ENCODE peak calls at places on chromosome 12, in six cellular contexts. R is bronchial epithelial cell; V is CD4-positive, alpha-beta T cell; S is NCI-H1092; F is CD8-positive, alpha-beta memory T cell; G is activated naive CD8-positive, alpha-beta T cell treated with anti-CD3 and anti-CD28 coated beads, Interleukin-2, amount 50 U/mL, for 24 hours. E is an unnamed sample.

GRCh38 chr12:69196302-69197288 is 42.8 kb upstream of the CPSF6 start:
- DNase-seq in F (no peak), S (no peak), G (no peak), V (no peak), R (peak), E (no peak)

GRCh38 chr12:6450869-6451347 is 934 bp upstream of the TAPBPL start:
- DNase-seq in S (no peak), R (no peak), G (peak), V (no peak), F (no peak), E (no peak)

GRCh38 chr12:25131270-25131669 is 63.7 kb downstream of the DNAI7 start:
- DNase-seq in G (no peak), F (no peak), S (no peak), V (no peak), R (peak), E (no peak)

GRCh38 chr12:63867026-63867425 is 22.5 kb downstream of the SRGAP1 start:
- DNase-seq in V (no peak), S (no peak), R (no peak), G (no peak), F (no peak), E (no peak)

GRCh38 chr12:127143020-127143419 is 1124.0 kb upstream of the TMEM132C start:
- DNase-seq in G (no peak), R (no peak), V (no peak), F (no peak), S (no peak), E (no peak)

GRCh38 chr12:6540181-6540877 is 6.0 kb downstream of the GAPDH start:
- DNase-seq in V (peak), G (peak), F (peak), S (peak), R (peak), E (peak)

GRCh38 chr12:6952121-6952859 is 1.1 kb downstream of the PTPN6 start:
- DNase-seq in S (no peak), R (no peak), V (no peak), F (no peak), G (peak), E (no peak)

GRCh38 chr12:132285991-132286681 is 43.3 kb downstream of the GALNT9 start:
- DNase-seq in R (peak), F (no peak), S (no peak), V (no peak), G (no peak), E (no peak)

GRCh38 chr12:95709152-95709551 is 81.4 kb downstream of the NTN4 start:
- DNase-seq in R (no peak), F (no peak), S (no peak), G (no peak), V (no peak), E (no peak)

GRCh38 chr12:109680521-109681030 is 33.0 kb upstream of the FAM222A start:
- DNase-seq in G (no peak), R (no peak), S (no peak), F (no peak), V (no peak), E (no peak)

GRCh38 chr12:110424237-110424636 is 20.7 kb upstream of the ANAPC7 start:
- DNase-seq in V (no peak), F (no peak), S (no peak), R (no peak), G (no peak), E (no peak)

GRCh38 chr12:113186666-113187325 is 1.3 kb downstream of the RITA1 start:
- DNase-seq in G (no peak), R (no peak), S (no peak), V (no peak), F (no peak), E (no peak)

GRCh38 chr12:70920251-70920851 is at the start of gene PTPRR:
- DNase-seq in G (no peak), R (no peak), S (peak), F (no peak), V (no peak), E (no peak)

GRCh38 chr12:122994781-122995502 is 14.5 kb downstream of the ARL6IP4 start:
- DNase-seq in R (no peak), V (no peak), G (no peak), F (no peak), S (no peak), E (no peak)

GRCh38 chr12:93626160-93626559 is 51.0 kb upstream of the CRADD start:
- DNase-seq in R (peak), S (no peak), G (no peak), F (no peak), V (no peak), E (no peak)

GRCh38 chr12:62919827-62920226 is 15.1 kb downstream of the PPM1H start:
- DNase-seq in F (no peak), G (no peak), V (no peak), R (peak), S (peak), E (no peak)

GRCh38 chr12:45232771-45233372 is 17.0 kb downstream of the ANO6 start:
- DNase-seq in F (no peak), S (no peak), G (peak), V (no peak), R (peak), E (no peak)

GRCh38 chr12:6852651-6853354 is 853 bp downstream of the USP5 start:
- DNase-seq in S (no peak), F (peak), V (peak), R (peak), G (peak), E (peak)

GRCh38 chr12:74794522-74794921 is 256.9 kb downstream of the ATXN7L3B start:
- DNase-seq in F (no peak), S (no peak), R (no peak), V (no peak), G (no peak), E (no peak)

GRCh38 chr12:88334271-88334670 is 192.2 kb downstream of the TMTC3 start:
- DNase-seq in G (no peak), V (no peak), F (no peak), R (peak), S (no peak), E (no peak)

GRCh38 chr12:105322070-105322469 is 8.4 kb upstream of the C12orf75 start:
- DNase-seq in G (no peak), S (no peak), R (no peak), V (no peak), F (no peak), E (no peak)

GRCh38 chr12:67263416-67263960 is 5.7 kb upstream of the CAND1 start:
- DNase-seq in G (no peak), R (no peak), V (no peak), F (no peak), S (no peak), E (no peak)

GRCh38 chr12:132206093-132206434 is 61.8 kb downstream of the NOC4L start:
- DNase-seq in S (no peak), V (no peak), G (no peak), F (no peak), R (no peak), E (no peak)

GRCh38 chr12:89932950-89933349 is 224.3 kb upstream of the ATP2B1 start:
- DNase-seq in R (peak), S (no peak), G (no peak), V (no peak), F (no peak), E (no peak)

GRCh38 chr12:5780536-5780935 is 164.5 kb downstream of the ANO2 start:
- DNase-seq in F (no peak), V (no peak), S (no peak), G (no peak), R (no peak), E (no peak)

GRCh38 chr12:31589896-31590729 is 823 bp downstream of the DENND5B start:
- DNase-seq in S (peak), R (peak), F (no peak), G (peak), V (no peak), E (peak)

GRCh38 chr12:67091204-67091603 is 178.0 kb upstream of the CAND1 start:
- DNase-seq in V (no peak), G (no peak), R (peak), F (no peak), S (no peak), E (no peak)

GRCh38 chr12:127063339-127064090 is 1203.5 kb upstream of the TMEM132C start:
- DNase-seq in R (no peak), V (no peak), F (no peak), S (no peak), G (no peak), E (no peak)

GRCh38 chr12:104536841-104537240 is 80.1 kb downstream of the CHST11 start:
- DNase-seq in F (no peak), S (no peak), V (no peak), R (peak), G (no peak), E (no peak)

GRCh38 chr12:46518729-46519128 is 146.2 kb upstream of the SLC38A2 start:
- DNase-seq in S (no peak), F (no peak), R (no peak), G (no peak), V (no peak), E (no peak)

GRCh38 chr12:123744836-123745235 is 17.3 kb upstream of the DNAH10 start:
- DNase-seq in G (no peak), R (no peak), F (no peak), V (no peak), S (no peak), E (no peak)

GRCh38 chr12:49543914-49544815 is 5.3 kb downstream of the KCNH3 start:
- DNase-seq in R (no peak), F (no peak), G (no peak), S (no peak), V (no peak), E (no peak)

GRCh38 chr12:97984456-97984855 is 521.9 kb downstream of the RMST start:
- DNase-seq in S (no peak), R (no peak), G (no peak), V (no peak), F (no peak), E (no peak)

GRCh38 chr12:11847539-11847938 is 198.1 kb downstream of the ETV6 start:
- DNase-seq in R (no peak), G (no peak), V (no peak), S (no peak), F (no peak), E (no peak)

GRCh38 chr12:66166561-66166960 is 3.2 kb downstream of the TMBIM4 start:
- DNase-seq in S (no peak), R (no peak), V (no peak), G (no peak), F (no peak), E (no peak)

GRCh38 chr12:42631507-42631906 is 42.0 kb upstream of the PRICKLE1 start:
- DNase-seq in V (no peak), G (no peak), F (no peak), R (no peak), S (no peak), E (no peak)

GRCh38 chr12:97283297-97283696 is 179.3 kb upstream of the RMST start:
- DNase-seq in F (no peak), S (no peak), V (no peak), R (no peak), G (no peak), E (peak)

GRCh38 chr12:70983692-70984091 is 63.2 kb upstream of the PTPRR start:
- DNase-seq in G (no peak), S (no peak), F (no peak), V (no peak), R (no peak), E (no peak)

GRCh38 chr12:103504606-103505005 is 8.8 kb upstream of the C12orf42 start:
- DNase-seq in S (no peak), V (no peak), G (no peak), R (no peak), F (no peak), E (no peak)